ENCODE peak calls at places on chromosomes 2 and 18, in nine cellular contexts. K, H, S, Y, E, P, L, X and G are unnamed samples.

GRCh38 chr2:71605173-71605641 is 151.8 kb downstream of the DYSF start:
- DNase-seq in K (no peak), H (peak), S (peak), Y (peak), E (no peak), P (peak), L (no peak), X (peak), G (no peak)

GRCh38 chr2:235077046-235077445 is 125.2 kb downstream of the SH3BP4 start:
- DNase-seq in K (no peak), H (no peak), S (no peak), Y (no peak), E (no peak), P (no peak), L (no peak), X (no peak), G (no peak)

GRCh38 chr18:48003426-48004349 is 73.2 kb upstream of the SMAD2 start:
- DNase-seq in K (peak), H (peak), S (no peak), Y (no peak), E (no peak), P (no peak), L (peak), X (no peak), G (no peak)

GRCh38 chr2:174330945-174331619 is 3.7 kb upstream of the SP9 start:
- DNase-seq in K (no peak), H (no peak), S (no peak), Y (no peak), E (no peak), P (no peak), L (no peak), X (no peak), G (no peak)

GRCh38 chr18:55419132-55419938 is 168.7 kb downstream of the TCF4 start:
- DNase-seq in K (no peak), H (no peak), S (no peak), Y (no peak), E (no peak), P (no peak), L (no peak), X (no peak), G (no peak)

GRCh38 chr18:57984490-57985109 is 59.4 kb upstream of the NEDD4L start:
- DNase-seq in K (no peak), H (no peak), S (no peak), Y (no peak), E (no peak), P (no peak), L (no peak), X (no peak), G (no peak)

GRCh38 chr2:150474326-150475074 is 13.0 kb downstream of the RND3 start:
- DNase-seq in K (no peak), H (no peak), S (no peak), Y (no peak), E (no peak), P (no peak), L (no peak), X (no peak), G (no peak)

GRCh38 chr2:176805345-176805744 is 407.2 kb upstream of the HNRNPA3 start:
- DNase-seq in K (no peak), H (no peak), S (no peak), Y (no peak), E (no peak), P (no peak), L (no peak), X (no peak), G (no peak)

GRCh38 chr18:49733896-49734585 is 79.3 kb downstream of the ACAA2 start:
- DNase-seq in K (no peak), H (no peak), S (no peak), Y (no peak), E (no peak), P (no peak), L (no peak), X (no peak), G (no peak)

GRCh38 chr2:15364561-15364960 is 196.6 kb downstream of the NBAS start:
- DNase-seq in K (no peak), H (no peak), S (no peak), Y (no peak), E (no peak), P (no peak), L (no peak), X (no peak), G (no peak)

GRCh38 chr2:68730828-68731227 is 3.8 kb upstream of the ARHGAP25 start:
- DNase-seq in K (no peak), H (no peak), S (peak), Y (no peak), E (no peak), P (no peak), L (no peak), X (no peak), G (no peak)

GRCh38 chr2:1995086-1995485 is 250.8 kb upstream of the PXDN start:
- DNase-seq in K (no peak), H (no peak), S (peak), Y (no peak), E (no peak), P (no peak), L (no peak), X (no peak), G (no peak)

GRCh38 chr2:146852661-146853060 is 992.2 kb upstream of the ACVR2A start:
- DNase-seq in K (no peak), H (no peak), S (no peak), Y (no peak), E (no peak), P (no peak), L (no peak), X (no peak), G (no peak)

GRCh38 chr2:12959935-12960334 is 243.2 kb downstream of the TRIB2 start:
- DNase-seq in K (no peak), H (no peak), S (no peak), Y (no peak), E (no peak), P (no peak), L (no peak), X (no peak), G (no peak)
- TF ChIP-seq POLR2A in K (no peak), H (no peak), S (no peak), Y (no peak), E (no peak), P (no peak), L (no peak), X (no peak), G (no peak)

DNA sequence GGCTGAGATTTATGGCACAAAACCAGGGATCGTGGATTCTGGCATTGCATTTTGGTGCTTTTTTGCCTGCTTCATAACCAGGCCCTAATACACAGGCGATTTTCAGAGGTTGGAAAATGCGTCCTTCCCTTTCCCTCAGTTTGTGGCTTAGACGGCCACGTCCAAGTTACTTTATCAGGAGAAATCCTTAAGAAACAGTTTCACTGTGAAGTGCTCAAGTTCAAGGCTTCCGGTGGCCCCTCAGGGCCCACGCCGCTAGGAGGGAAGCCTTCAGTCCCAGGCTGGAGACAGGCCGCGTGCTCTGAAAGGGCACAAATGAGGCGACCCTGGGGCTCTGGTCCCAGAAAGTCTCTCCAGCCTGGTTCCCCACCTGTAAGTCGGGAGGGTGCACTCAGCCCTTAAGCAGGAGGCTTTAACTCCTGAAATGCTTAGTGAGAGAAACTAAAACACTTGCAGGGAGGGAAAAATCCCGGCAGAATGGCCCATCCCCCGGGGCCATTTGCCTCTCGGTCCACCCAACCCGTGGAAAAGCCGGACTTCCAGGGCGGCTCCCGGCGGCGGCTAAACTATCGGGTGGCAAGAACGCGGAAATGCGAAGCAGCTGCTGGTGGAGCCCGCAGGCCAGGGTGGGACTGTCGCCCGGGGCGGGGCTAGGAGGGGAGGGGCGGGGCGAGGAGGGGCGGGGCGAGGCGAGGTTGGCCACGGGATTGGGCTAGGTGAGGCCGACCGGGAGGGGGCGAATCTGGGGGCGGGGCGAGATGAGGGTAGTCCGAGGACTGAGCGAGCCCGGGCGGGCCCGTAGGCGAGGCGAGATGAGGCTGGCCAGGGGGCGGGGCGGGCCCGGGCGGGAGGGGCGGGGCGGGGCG is 574 bp upstream of the SLC66A3 start:
- DNase-seq in K (peak), H (peak), S (peak), Y (peak), E (peak), P (peak), L (peak), X (peak), G (peak)
- TF ChIP-seq POLR2A in K (peak), H (peak), S (no peak), Y (no peak), E (no peak), P (peak), L (peak), X (peak), G (no peak)

DNA sequence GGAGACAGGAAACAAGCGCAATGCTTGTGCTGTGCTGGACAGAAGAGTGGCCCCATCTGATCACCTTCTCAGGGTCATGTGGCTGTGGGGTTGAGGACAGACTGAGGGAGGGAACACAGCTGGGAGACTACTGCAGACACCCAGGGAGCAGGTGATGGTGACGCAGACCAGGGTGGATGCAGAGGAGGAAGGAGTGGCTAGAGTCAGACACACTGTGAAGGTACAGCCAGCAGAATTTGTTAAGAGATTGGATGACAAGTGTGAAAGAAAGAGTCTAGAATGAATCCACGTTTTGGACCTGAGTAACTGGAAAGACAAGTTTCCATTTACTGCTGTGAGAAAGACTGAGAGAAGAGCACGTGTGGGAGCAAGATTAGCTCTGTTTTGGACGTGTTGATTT is 15.9 kb upstream of the POMC start:
- DNase-seq in K (no peak), H (no peak), S (no peak), Y (no peak), E (no peak), P (no peak), L (no peak), X (no peak), G (no peak)
- TF ChIP-seq POLR2A in K (no peak), H (no peak), S (no peak), Y (no peak), E (no peak), P (no peak), L (no peak), X (no peak), G (no peak)

GRCh38 chr2:110885256-110885655 is 152.9 kb downstream of the ACOXL start:
- DNase-seq in K (no peak), H (no peak), S (no peak), Y (no peak), E (no peak), P (no peak), L (no peak), X (no peak), G (no peak)

GRCh38 chr2:110883401-110883800 is 151.0 kb downstream of the ACOXL start:
- DNase-seq in K (no peak), H (no peak), S (no peak), Y (no peak), E (no peak), P (no peak), L (no peak), X (no peak), G (no peak)

GRCh38 chr2:110891626-110892025 is 159.3 kb downstream of the ACOXL start:
- DNase-seq in K (no peak), H (no peak), S (no peak), Y (no peak), E (no peak), P (no peak), L (no peak), X (no peak), G (no peak)

GRCh38 chr2:110888401-110888800 is 156.0 kb downstream of the ACOXL start:
- DNase-seq in K (no peak), H (no peak), S (no peak), Y (no peak), E (no peak), P (no peak), L (no peak), X (no peak), G (no peak)

GRCh38 chr2:110886806-110887573 is 154.6 kb downstream of the ACOXL start:
- DNase-seq in K (no peak), H (no peak), S (peak), Y (no peak), E (no peak), P (no peak), L (no peak), X (no peak), G (no peak)
- TF ChIP-seq POLR2A in K (no peak), H (no peak), S (no peak), Y (no peak), E (no peak), P (no peak), L (no peak), X (no peak), G (no peak)

GRCh38 chr2:231926180-231926741 is at the start of gene NPPC:
- DNase-seq in K (peak), H (peak), S (peak), Y (no peak), E (no peak), P (peak), L (no peak), X (peak), G (peak)
- TF ChIP-seq POLR2A in K (peak), H (no peak), S (no peak), Y (no peak), E (no peak), P (no peak), L (no peak), X (no peak), G (no peak)

DNA sequence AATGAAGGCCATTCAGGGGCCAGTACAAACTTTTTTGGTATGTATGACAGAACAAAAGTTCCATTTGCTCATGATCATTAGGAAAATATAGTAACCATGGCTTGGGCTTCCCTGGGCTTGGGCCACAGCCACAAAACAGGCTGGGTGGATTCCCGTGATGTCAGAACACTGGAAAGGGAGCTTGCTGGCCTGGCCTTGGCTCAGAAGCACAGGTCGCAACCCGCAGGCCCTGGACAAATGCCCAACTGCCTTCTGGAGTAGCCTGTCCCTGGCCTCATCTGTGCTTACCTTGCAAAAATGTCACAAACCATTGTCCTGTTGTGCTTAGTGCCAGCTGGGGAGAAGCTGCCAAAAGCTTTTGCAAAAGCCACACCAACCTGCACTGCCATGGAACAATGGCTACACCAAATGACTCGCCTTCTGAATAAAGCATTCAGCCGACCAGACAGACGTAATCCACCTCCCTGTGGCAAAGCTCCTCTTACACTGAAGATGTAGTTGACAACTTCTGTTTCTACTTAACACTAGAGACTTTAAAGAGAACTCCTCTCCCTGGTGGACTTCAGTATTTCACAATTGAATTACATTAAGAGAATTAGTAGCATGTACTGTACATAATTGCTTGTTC is 125.5 kb downstream of the ANKRD44 start:
- DNase-seq in K (no peak), H (peak), S (peak), Y (peak), E (peak), P (peak), L (no peak), X (peak), G (no peak)
- TF ChIP-seq POLR2A in K (no peak), H (peak), S (no peak), Y (no peak), E (no peak), P (no peak), L (no peak), X (no peak), G (no peak)

DNA sequence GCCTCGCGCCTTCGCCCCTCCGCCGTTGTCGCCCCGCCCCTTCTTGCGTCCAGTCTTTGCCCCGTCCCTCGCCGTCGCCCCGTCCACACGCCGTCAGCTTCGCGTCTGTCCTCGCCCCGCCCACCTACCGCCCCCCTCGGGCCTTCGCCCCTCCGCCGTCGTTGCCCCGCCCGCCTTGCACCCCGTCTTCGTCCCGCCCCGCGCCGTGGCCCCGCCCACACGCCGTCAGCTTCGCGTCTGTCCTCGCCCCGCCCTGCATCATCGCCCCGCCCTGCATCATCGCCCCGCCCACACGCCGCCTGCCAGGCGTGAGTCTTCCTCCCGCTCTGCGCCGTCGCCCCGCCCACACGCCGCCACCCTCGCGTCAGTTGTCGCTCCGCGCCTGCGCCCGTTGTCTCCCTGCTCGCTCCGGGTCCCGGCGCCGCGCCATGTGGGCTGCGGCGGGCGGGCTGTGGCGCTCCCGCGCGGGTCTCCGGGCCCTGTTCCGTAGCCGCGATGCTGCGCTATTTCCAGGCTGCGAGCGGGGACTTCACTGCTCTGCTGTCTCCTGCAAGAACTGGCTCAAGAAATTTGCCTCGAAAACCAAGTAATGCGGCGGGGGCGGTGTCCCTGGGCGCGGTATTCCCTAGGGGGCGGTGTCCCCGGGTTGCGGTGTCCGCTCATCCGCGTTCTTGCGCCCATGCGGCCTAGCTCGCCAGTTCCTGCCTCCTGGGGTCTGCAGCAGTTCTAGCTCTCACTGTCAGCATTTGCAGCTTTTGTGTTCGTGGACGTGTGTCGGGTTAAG is at the start of gene RBFA:
- DNase-seq in K (peak), H (peak), S (peak), Y (peak), E (peak), P (peak), L (peak), X (peak), G (peak)
- TF ChIP-seq POLR2A in K (peak), H (peak), S (no peak), Y (peak), E (no peak), P (peak), L (peak), X (peak), G (peak)